ENCODE peak calls at places on chromosomes 6 and 20, in eight cellular contexts. One of them, this sample, is unnamed.

GRCh38 chr20:63162206-63162770 is 53.6 kb downstream of the YTHDF1 start:
- DNase-seq in endothelial cell of umbilical vein: no peak
- DNase-seq in upper lobe of left lung: peak; percentile 50
- DNase-seq in Peyer's patch: no peak
- DNase-seq in GM12878: no peak
- DNase-seq in breast epithelium: no peak
- DNase-seq in IMR-90: no peak
- DNase-seq in esophagus muscularis mucosa: no peak
- DNase-seq in this sample: no peak

GRCh38 chr6:44269921-44270525 is at the start of gene TMEM151B:
- DNase-seq in GM12878: no peak
- DNase-seq in breast epithelium: no peak
- DNase-seq in endothelial cell of umbilical vein: no peak
- DNase-seq in Peyer's patch: no peak
- DNase-seq in esophagus muscularis mucosa: no peak
- DNase-seq in IMR-90: no peak
- DNase-seq in upper lobe of left lung: peak; percentile 83
- DNase-seq in this sample: no peak

GRCh38 chr20:6469695-6470094 is 297.8 kb upstream of the BMP2 start:
- DNase-seq in endothelial cell of umbilical vein: no peak
- DNase-seq in esophagus muscularis mucosa: no peak
- DNase-seq in breast epithelium: no peak
- DNase-seq in upper lobe of left lung: no peak
- DNase-seq in Peyer's patch: no peak
- DNase-seq in GM12878: no peak
- DNase-seq in IMR-90: no peak
- DNase-seq in this sample: no peak

GRCh38 chr6:88365230-88365629 is 199.1 kb upstream of the CNR1 start:
- DNase-seq in Peyer's patch: no peak
- DNase-seq in breast epithelium: no peak
- DNase-seq in esophagus muscularis mucosa: no peak
- DNase-seq in endothelial cell of umbilical vein: no peak
- DNase-seq in upper lobe of left lung: no peak
- DNase-seq in IMR-90: no peak
- DNase-seq in GM12878: no peak
- DNase-seq in this sample: no peak

GRCh38 chr6:125165256-125165655 is 11.7 kb downstream of the TPD52L1 start:
- DNase-seq in GM12878: no peak
- DNase-seq in breast epithelium: no peak
- DNase-seq in Peyer's patch: no peak
- DNase-seq in esophagus muscularis mucosa: no peak
- DNase-seq in endothelial cell of umbilical vein: no peak
- DNase-seq in upper lobe of left lung: no peak
- DNase-seq in IMR-90: peak; percentile 40
- DNase-seq in this sample: no peak

GRCh38 chr6:17910178-17910577 is 77.3 kb downstream of the KIF13A start:
- DNase-seq in GM12878: no peak
- DNase-seq in esophagus muscularis mucosa: no peak
- DNase-seq in breast epithelium: no peak
- DNase-seq in upper lobe of left lung: no peak
- DNase-seq in Peyer's patch: no peak
- DNase-seq in IMR-90: no peak
- DNase-seq in endothelial cell of umbilical vein: no peak
- DNase-seq in this sample: no peak

GRCh38 chr20:39429716-39430115 is 467.6 kb downstream of the DHX35 start:
- DNase-seq in esophagus muscularis mucosa: no peak
- DNase-seq in endothelial cell of umbilical vein: no peak
- DNase-seq in IMR-90: no peak
- DNase-seq in GM12878: no peak
- DNase-seq in breast epithelium: no peak
- DNase-seq in Peyer's patch: no peak
- DNase-seq in upper lobe of left lung: no peak
- DNase-seq in this sample: no peak

GRCh38 chr6:130513770-130514169 is 148.0 kb downstream of the TMEM200A start:
- DNase-seq in Peyer's patch: no peak
- DNase-seq in upper lobe of left lung: no peak
- DNase-seq in GM12878: peak; percentile 45
- DNase-seq in esophagus muscularis mucosa: no peak
- DNase-seq in IMR-90: peak; percentile 65
- DNase-seq in endothelial cell of umbilical vein: no peak
- DNase-seq in breast epithelium: peak; percentile 35
- DNase-seq in this sample: no peak

GRCh38 chr6:50654155-50654554 is 59.2 kb upstream of the TFAP2D start:
- DNase-seq in IMR-90: no peak
- DNase-seq in GM12878: no peak
- DNase-seq in breast epithelium: no peak
- DNase-seq in Peyer's patch: no peak
- DNase-seq in endothelial cell of umbilical vein: no peak
- DNase-seq in upper lobe of left lung: no peak
- DNase-seq in esophagus muscularis mucosa: no peak
- DNase-seq in this sample: no peak

GRCh38 chr20:21640556-21640955 is 64.9 kb upstream of the PAX1 start:
- DNase-seq in Peyer's patch: no peak
- DNase-seq in breast epithelium: no peak
- DNase-seq in esophagus muscularis mucosa: no peak
- DNase-seq in endothelial cell of umbilical vein: no peak
- DNase-seq in upper lobe of left lung: no peak
- DNase-seq in GM12878: no peak
- DNase-seq in IMR-90: no peak
- DNase-seq in this sample: no peak
- TF ChIP-seq CTCF in Peyer's patch: no peak
- TF ChIP-seq CTCF in breast epithelium: no peak
- TF ChIP-seq CTCF in esophagus muscularis mucosa: no peak
- TF ChIP-seq CTCF in endothelial cell of umbilical vein: no peak
- TF ChIP-seq CTCF in upper lobe of left lung: no peak
- TF ChIP-seq CTCF in GM12878: no peak
- TF ChIP-seq CTCF in IMR-90: no peak
- TF ChIP-seq CTCF in this sample: no peak

DNA sequence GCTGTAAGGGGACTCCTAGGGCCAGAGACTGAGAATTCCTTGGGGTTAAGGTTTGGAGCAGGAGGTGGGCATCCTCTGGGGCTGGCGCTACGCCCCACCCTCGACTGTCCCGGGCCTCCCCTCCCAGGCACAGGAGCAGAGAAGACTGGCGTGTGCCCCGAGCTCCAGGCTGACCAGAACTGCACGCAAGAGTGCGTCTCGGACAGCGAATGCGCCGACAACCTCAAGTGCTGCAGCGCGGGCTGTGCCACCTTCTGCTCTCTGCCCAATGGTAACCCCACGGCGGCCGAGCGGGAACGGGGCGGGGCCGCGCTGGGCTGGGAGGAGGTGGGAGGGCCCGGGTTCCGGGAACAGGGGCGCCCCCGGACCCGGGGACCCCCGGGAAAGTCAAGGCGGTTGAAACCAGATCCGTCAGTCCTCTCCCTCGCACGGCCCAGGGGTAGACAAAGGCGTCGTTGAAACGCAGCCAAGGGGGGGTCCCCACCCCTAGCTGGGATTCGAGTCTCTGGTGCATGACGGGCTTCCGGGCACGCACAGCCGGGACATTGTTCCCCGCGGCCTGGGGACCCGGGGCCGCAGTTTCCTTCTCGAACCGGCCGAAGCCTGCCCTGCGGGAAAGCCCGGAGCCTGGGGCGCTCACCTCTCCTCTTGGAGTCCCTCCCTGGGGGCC is 844 bp downstream of the WFDC2 start:
- DNase-seq in IMR-90: no peak
- DNase-seq in breast epithelium: peak; percentile 39
- DNase-seq in GM12878: no peak
- DNase-seq in Peyer's patch: peak; percentile 68
- DNase-seq in endothelial cell of umbilical vein: no peak
- DNase-seq in upper lobe of left lung: peak; percentile 93
- DNase-seq in esophagus muscularis mucosa: no peak
- DNase-seq in this sample: no peak
- TF ChIP-seq POLR2A in IMR-90: no peak
- TF ChIP-seq POLR2A in breast epithelium: peak; percentile 39
- TF ChIP-seq POLR2A in GM12878: no peak
- TF ChIP-seq POLR2A in Peyer's patch: no peak
- TF ChIP-seq POLR2A in endothelial cell of umbilical vein: no peak
- TF ChIP-seq POLR2A in upper lobe of left lung: no peak
- TF ChIP-seq POLR2A in esophagus muscularis mucosa: no peak
- TF ChIP-seq POLR2A in this sample: no peak

DNA sequence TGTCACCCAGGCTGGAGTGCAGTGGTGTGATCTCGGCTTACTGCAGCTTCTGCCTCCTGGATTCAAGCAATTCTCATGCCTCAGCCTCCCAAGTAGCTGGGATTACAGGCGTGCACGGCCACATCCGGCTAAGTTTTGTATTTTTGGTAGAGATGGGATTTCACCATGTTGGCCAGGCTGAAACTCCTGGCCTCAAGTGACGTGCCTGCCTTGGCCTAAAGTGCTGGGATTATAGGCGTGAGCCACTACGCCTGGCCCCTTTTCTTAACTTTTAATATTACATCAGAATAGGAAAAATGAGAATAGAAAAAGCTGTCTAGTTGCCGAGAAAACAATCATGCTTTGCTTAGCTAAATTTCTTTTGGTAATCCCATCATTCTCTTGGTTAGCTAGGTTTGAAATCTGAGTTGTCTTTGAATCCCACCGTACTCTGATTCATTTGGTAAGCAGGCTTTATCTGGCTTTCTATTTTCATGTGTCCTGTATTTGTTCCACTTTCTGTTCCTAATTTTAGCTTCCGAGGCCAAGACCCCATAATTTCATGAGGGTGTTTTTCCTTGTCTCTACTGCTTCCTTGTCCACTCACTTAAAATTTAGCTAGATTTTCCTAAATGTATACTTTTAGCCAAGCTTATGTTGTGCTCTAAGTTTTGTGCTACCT is 83.5 kb downstream of the NCOA3 start:
- DNase-seq in upper lobe of left lung: no peak
- DNase-seq in breast epithelium: no peak
- DNase-seq in esophagus muscularis mucosa: no peak
- DNase-seq in Peyer's patch: no peak
- DNase-seq in GM12878: no peak
- DNase-seq in IMR-90: no peak
- DNase-seq in endothelial cell of umbilical vein: no peak
- DNase-seq in this sample: no peak
- H3K4me3 ChIP-seq in upper lobe of left lung: no peak overlapping the region
- H3K4me3 ChIP-seq in breast epithelium: no peak overlapping the region
- H3K4me3 ChIP-seq in esophagus muscularis mucosa: no peak overlapping the region
- H3K4me3 ChIP-seq in Peyer's patch: no peak overlapping the region
- H3K4me3 ChIP-seq in GM12878: no peak overlapping the region
- H3K4me3 ChIP-seq in IMR-90: no peak overlapping the region
- H3K4me3 ChIP-seq in endothelial cell of umbilical vein: no peak overlapping the region
- H3K4me3 ChIP-seq in this sample: no peak overlapping the region

DNA sequence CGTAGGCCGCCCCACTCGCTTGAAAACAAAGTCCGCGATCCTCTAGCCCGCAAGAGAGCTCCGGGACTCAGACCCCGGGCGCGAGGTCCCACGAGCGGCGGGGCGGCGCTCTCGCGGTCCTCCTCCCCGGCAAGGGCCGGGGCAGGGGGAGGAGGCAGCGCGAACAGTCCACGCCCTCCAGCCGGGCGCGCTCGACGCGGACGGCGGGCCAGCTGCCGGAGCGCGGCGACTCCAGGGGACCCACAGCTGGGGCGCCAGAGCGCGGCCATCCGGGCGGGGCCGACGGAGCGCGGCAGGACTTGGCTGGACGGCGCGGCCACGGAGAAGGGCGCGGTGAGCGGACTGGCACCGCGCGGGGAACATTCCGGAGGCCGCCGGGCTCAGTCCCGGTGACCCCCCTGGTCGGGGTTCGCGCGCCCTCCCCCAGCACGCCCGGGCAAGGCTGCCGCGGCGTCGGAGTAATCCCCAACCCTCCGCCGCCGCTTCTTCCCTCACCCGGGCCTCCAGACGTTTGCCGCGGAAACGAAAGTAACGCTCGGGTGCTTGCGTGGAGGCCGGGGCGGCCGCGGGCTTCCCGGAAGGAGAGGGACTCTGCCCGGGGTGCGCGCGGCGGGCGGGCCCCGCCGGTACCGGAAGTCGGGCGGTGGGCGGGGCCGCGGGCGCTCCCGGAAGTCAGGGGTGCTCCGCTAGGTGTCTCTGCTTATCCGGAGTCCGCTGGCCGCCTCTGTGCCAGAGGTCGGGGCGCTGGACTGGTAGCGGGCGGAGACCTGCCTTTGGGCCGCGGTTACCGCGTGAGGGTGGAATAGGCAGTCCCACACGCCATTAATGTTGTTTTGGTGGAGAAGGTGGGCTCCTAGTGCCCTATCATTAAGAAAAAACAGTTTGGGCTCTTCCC is at the start of gene RIPK1:
- DNase-seq in endothelial cell of umbilical vein: peak; percentile 82
- DNase-seq in GM12878: peak; percentile 40
- DNase-seq in IMR-90: peak; percentile 84
- DNase-seq in breast epithelium: peak; percentile 90
- DNase-seq in esophagus muscularis mucosa: peak; percentile 97
- DNase-seq in Peyer's patch: peak; percentile 98
- DNase-seq in upper lobe of left lung: peak; percentile 100
- DNase-seq in this sample: peak; percentile 91
- TF ChIP-seq CTCF in endothelial cell of umbilical vein: no peak
- TF ChIP-seq CTCF in GM12878: peak; percentile 35
- TF ChIP-seq CTCF in IMR-90: peak; percentile 48
- TF ChIP-seq CTCF in breast epithelium: no peak
- TF ChIP-seq CTCF in esophagus muscularis mucosa: peak; percentile 49
- TF ChIP-seq CTCF in Peyer's patch: peak; percentile 31
- TF ChIP-seq CTCF in upper lobe of left lung: peak; percentile 15
- TF ChIP-seq CTCF in this sample: no peak